ENCODE peak calls at places on chromosome 14, in seven cellular contexts. One of them, this sample, is unnamed.

GRCh38 chr14:37597538-37598084 is 2.2 kb downstream of the TTC6 start:
- DNase-seq in T-helper 17 cell: no peak
- DNase-seq in epithelial cell of prostate: no peak
- DNase-seq in stimulated activated CD4-positive, alpha-beta T cell treated with anti-CD3 and anti-CD28 coated beads, Interleukin-4, amount 100 ng/mL, for 4 hours: no peak
- DNase-seq in caudate nucleus: no peak
- DNase-seq in T-cell: no peak
- DNase-seq in NCI-H1694: no peak
- DNase-seq in this sample: no peak

GRCh38 chr14:71354142-71354541 is 446.9 kb downstream of the PCNX1 start:
- DNase-seq in T-helper 17 cell: no peak
- DNase-seq in T-cell: no peak
- DNase-seq in stimulated activated CD4-positive, alpha-beta T cell treated with anti-CD3 and anti-CD28 coated beads, Interleukin-4, amount 100 ng/mL, for 4 hours: no peak
- DNase-seq in epithelial cell of prostate: no peak
- DNase-seq in NCI-H1694: no peak
- DNase-seq in caudate nucleus: no peak
- DNase-seq in this sample: no peak

GRCh38 chr14:37595809-37596595 is 573 bp downstream of the TTC6 start:
- DNase-seq in T-cell: no peak
- DNase-seq in epithelial cell of prostate: peak; percentile 98
- DNase-seq in NCI-H1694: peak; percentile 85
- DNase-seq in T-helper 17 cell: no peak
- DNase-seq in caudate nucleus: no peak
- DNase-seq in stimulated activated CD4-positive, alpha-beta T cell treated with anti-CD3 and anti-CD28 coated beads, Interleukin-4, amount 100 ng/mL, for 4 hours: peak; percentile 66
- DNase-seq in this sample: peak; percentile 45

GRCh38 chr14:70013269-70013873 is 134.2 kb downstream of the SMOC1 start:
- DNase-seq in T-cell: peak; percentile 11
- DNase-seq in stimulated activated CD4-positive, alpha-beta T cell treated with anti-CD3 and anti-CD28 coated beads, Interleukin-4, amount 100 ng/mL, for 4 hours: peak; percentile 24
- DNase-seq in caudate nucleus: no peak
- DNase-seq in epithelial cell of prostate: no peak
- DNase-seq in NCI-H1694: peak; percentile 55
- DNase-seq in T-helper 17 cell: no peak
- DNase-seq in this sample: no peak

GRCh38 chr14:33964599-33965317 is 13.9 kb upstream of the EGLN3 start:
- DNase-seq in epithelial cell of prostate: no peak
- DNase-seq in T-cell: no peak
- DNase-seq in T-helper 17 cell: no peak
- DNase-seq in NCI-H1694: no peak
- DNase-seq in stimulated activated CD4-positive, alpha-beta T cell treated with anti-CD3 and anti-CD28 coated beads, Interleukin-4, amount 100 ng/mL, for 4 hours: no peak
- DNase-seq in caudate nucleus: no peak
- DNase-seq in this sample: no peak

GRCh38 chr14:105505101-105505500 is 14.1 kb downstream of the TEDC1 start:
- DNase-seq in T-helper 17 cell: no peak
- DNase-seq in epithelial cell of prostate: no peak
- DNase-seq in stimulated activated CD4-positive, alpha-beta T cell treated with anti-CD3 and anti-CD28 coated beads, Interleukin-4, amount 100 ng/mL, for 4 hours: no peak
- DNase-seq in T-cell: no peak
- DNase-seq in caudate nucleus: no peak
- DNase-seq in NCI-H1694: no peak
- DNase-seq in this sample: no peak

GRCh38 chr14:51979399-51979709 is 10.0 kb upstream of the RTRAF start:
- DNase-seq in caudate nucleus: no peak
- DNase-seq in NCI-H1694: no peak
- DNase-seq in T-cell: no peak
- DNase-seq in epithelial cell of prostate: no peak
- DNase-seq in stimulated activated CD4-positive, alpha-beta T cell treated with anti-CD3 and anti-CD28 coated beads, Interleukin-4, amount 100 ng/mL, for 4 hours: no peak
- DNase-seq in T-helper 17 cell: no peak
- DNase-seq in this sample: no peak

GRCh38 chr14:30389901-30390394 is 169.0 kb upstream of the G2E3 start:
- DNase-seq in T-helper 17 cell: no peak
- DNase-seq in epithelial cell of prostate: no peak
- DNase-seq in caudate nucleus: no peak
- DNase-seq in T-cell: no peak
- DNase-seq in stimulated activated CD4-positive, alpha-beta T cell treated with anti-CD3 and anti-CD28 coated beads, Interleukin-4, amount 100 ng/mL, for 4 hours: no peak
- DNase-seq in NCI-H1694: peak; percentile 41
- DNase-seq in this sample: no peak

GRCh38 chr14:89953602-89954001 is 928 bp downstream of the EFCAB11 start:
- DNase-seq in epithelial cell of prostate: no peak
- DNase-seq in stimulated activated CD4-positive, alpha-beta T cell treated with anti-CD3 and anti-CD28 coated beads, Interleukin-4, amount 100 ng/mL, for 4 hours: no peak
- DNase-seq in T-helper 17 cell: no peak
- DNase-seq in caudate nucleus: no peak
- DNase-seq in NCI-H1694: no peak
- DNase-seq in T-cell: no peak
- DNase-seq in this sample: no peak

This sample was measured in SIG-M5.